ENCODE peak calls at places on chromosomes 7 and 10, in nine cellular contexts. B is HCT116; E is brain microvascular endothelial cell; I is ascending aorta; J is body of pancreas; X is GM23248; Y is stomach; S is CD8-positive, alpha-beta memory T cell; H is cardiac muscle cell. G is an unnamed sample.

GRCh38 chr10:133257489-133258065 is 19.1 kb downstream of the ADAM8 start:
- DNase-seq in H (peak; percentile 50), Y (peak; percentile 86), I (no peak), J (peak; percentile 85), S (no peak), B (no peak), X (peak; percentile 29), E (no peak), G (peak; percentile 74)

GRCh38 chr7:156480671-156481070 is 159.9 kb upstream of the RNF32 start:
- DNase-seq in X (no peak), J (no peak), E (no peak), B (no peak), H (no peak), I (no peak), S (no peak), Y (no peak), G (no peak)

GRCh38 chr7:55366461-55367138 is 1.5 kb downstream of the LANCL2 start:
- DNase-seq in X (peak; percentile 30), Y (no peak), H (peak; percentile 18), J (no peak), I (no peak), E (no peak), S (no peak), B (no peak), G (no peak)

GRCh38 chr7:10122573-10123100 is 851.0 kb upstream of the PHF14 start:
- DNase-seq in S (no peak), I (no peak), H (peak; percentile 6), E (no peak), J (no peak), Y (no peak), X (no peak), B (no peak), G (peak; percentile 17)

GRCh38 chr10:29532256-29532878 is 102.4 kb downstream of the SVIL start:
- DNase-seq in H (no peak), S (no peak), I (no peak), Y (no peak), B (no peak), E (no peak), J (no peak), X (no peak), G (no peak)

GRCh38 chr7:69633122-69633892 is 35.0 kb downstream of the AUTS2 start:
- DNase-seq in S (no peak), X (no peak), Y (no peak), H (peak; percentile 65), I (no peak), E (no peak), B (no peak), J (no peak), G (no peak)

GRCh38 chr7:83119496-83119895 is 43.2 kb downstream of the PCLO start:
- DNase-seq in X (peak; percentile 3), I (no peak), J (no peak), E (no peak), B (no peak), Y (no peak), S (no peak), H (no peak), G (no peak)

GRCh38 chr7:92460109-92460508 is 12.8 kb downstream of the GATAD1 start:
- DNase-seq in H (no peak), X (no peak), Y (no peak), E (no peak), I (no peak), B (no peak), J (no peak), S (no peak), G (no peak)

GRCh38 chr10:88582806-88583583 is at the start of gene RNLS:
- DNase-seq in H (peak; percentile 77), J (peak; percentile 80), B (no peak), E (peak; percentile 19), S (peak; percentile 67), Y (peak; percentile 51), X (peak; percentile 73), I (no peak), G (peak; percentile 76)

GRCh38 chr7:3162286-3162685 is 118.6 kb upstream of the CARD11 start:
- DNase-seq in Y (no peak), B (no peak), I (no peak), X (no peak), S (no peak), E (peak; percentile 18), H (peak; percentile 44), J (no peak), G (no peak)

GRCh38 chr7:13028731-13029099 is 341.3 kb downstream of the ARL4A start:
- DNase-seq in Y (no peak), I (no peak), X (no peak), S (no peak), E (no peak), J (no peak), B (no peak), H (no peak), G (no peak)

GRCh38 chr10:91088300-91089140 is 131.9 kb upstream of the PCGF5 start:
- DNase-seq in B (peak; percentile 1), H (peak; percentile 45), X (peak; percentile 42), Y (no peak), S (peak; percentile 29), J (no peak), I (no peak), E (peak; percentile 12), G (no peak)

GRCh38 chr10:44715081-44715480 is 196.1 kb upstream of the TMEM72 start:
- DNase-seq in H (no peak), J (no peak), S (no peak), E (peak; percentile 53), X (peak; percentile 83), B (no peak), I (no peak), Y (no peak), G (no peak)

GRCh38 chr10:85026878-85027467 is 698.6 kb downstream of the CCSER2 start:
- DNase-seq in H (no peak), I (no peak), J (no peak), S (no peak), X (no peak), Y (no peak), E (no peak), B (no peak), G (no peak)

GRCh38 chr10:59177031-59177861 is 803 bp downstream of the PHYHIPL start:
- DNase-seq in E (peak; percentile 88), J (peak; percentile 66), B (no peak), X (peak; percentile 91), S (no peak), Y (no peak), H (peak; percentile 83), I (no peak), G (no peak)

GRCh38 chr7:132380065-132380464 is 196.2 kb downstream of the PLXNA4 start:
- DNase-seq in H (peak; percentile 98), Y (no peak), J (peak; percentile 21), I (no peak), B (no peak), X (no peak), S (no peak), E (no peak), G (peak; percentile 42)

GRCh38 chr7:78510580-78511188 is 712.1 kb downstream of the PHTF2 start:
- DNase-seq in I (no peak), J (peak; percentile 53), X (peak; percentile 80), E (peak; percentile 27), H (peak; percentile 62), Y (peak; percentile 32), S (no peak), B (peak; percentile 8), G (no peak)

DNA sequence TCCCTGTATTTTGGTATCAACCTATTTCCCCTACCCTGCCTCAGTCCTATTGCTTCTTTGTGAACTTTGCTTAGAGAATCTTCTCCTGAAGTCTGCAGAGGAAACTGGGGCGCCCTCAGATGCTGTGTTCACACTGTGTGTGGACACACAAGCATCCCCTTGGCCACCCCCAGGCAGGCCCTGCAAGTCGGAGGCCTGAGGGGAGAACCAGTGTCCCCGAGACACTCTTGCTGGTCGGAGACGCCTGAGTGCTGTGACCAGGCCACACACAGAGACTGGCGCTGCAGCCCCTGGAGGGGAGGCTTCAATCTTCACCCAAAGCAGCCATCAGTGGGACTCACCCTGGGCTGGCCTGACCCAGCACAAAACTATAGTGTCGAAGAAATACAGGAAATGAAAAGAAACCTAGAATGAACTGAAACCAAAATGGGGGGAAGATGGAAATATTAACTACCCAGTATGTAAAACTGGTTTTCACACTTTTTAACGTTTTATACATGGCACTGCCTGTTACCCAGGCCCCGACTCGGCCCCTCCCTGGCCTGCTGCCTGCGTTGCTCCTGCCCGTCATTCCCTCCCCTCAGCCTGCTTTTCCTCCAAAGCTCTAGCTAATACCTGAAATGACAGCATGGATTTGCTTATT is 48.4 kb upstream of the FAM20C start:
- DNase-seq in I (no peak), S (no peak), J (no peak), B (no peak), Y (no peak), X (no peak), E (no peak), H (no peak), G (no peak)
- H3K27ac ChIP-seq in I (peak overlapping the region; percentile 73), S (no peak overlapping the region), J (peak overlapping the region; percentile 77), B (no peak overlapping the region), Y (peak overlapping the region; percentile 81), X (no peak overlapping the region), E (no peak overlapping the region), H (no peak overlapping the region), G (no peak overlapping the region)

GRCh38 chr10:97977673-97978072 is 52.7 kb downstream of the CRTAC1 start:
- DNase-seq in J (no peak), B (no peak), S (no peak), I (no peak), H (no peak), X (no peak), E (no peak), Y (no peak), G (no peak)
- H3K27me3 ChIP-seq in J (no peaks in the 10 kb centered on the region), B (peaks cover 97% of the 10 kb centered on the region), S (peaks cover 22% of the 10 kb centered on the region), I (peaks cover 4% of the 10 kb centered on the region), H (peaks cover 99% of the 10 kb centered on the region), X (peaks cover 48% of the 10 kb centered on the region), E (peaks cover 21% of the 10 kb centered on the region), Y (peaks cover 5% of the 10 kb centered on the region), G (peaks cover 100% of the 10 kb centered on the region)

DNA sequence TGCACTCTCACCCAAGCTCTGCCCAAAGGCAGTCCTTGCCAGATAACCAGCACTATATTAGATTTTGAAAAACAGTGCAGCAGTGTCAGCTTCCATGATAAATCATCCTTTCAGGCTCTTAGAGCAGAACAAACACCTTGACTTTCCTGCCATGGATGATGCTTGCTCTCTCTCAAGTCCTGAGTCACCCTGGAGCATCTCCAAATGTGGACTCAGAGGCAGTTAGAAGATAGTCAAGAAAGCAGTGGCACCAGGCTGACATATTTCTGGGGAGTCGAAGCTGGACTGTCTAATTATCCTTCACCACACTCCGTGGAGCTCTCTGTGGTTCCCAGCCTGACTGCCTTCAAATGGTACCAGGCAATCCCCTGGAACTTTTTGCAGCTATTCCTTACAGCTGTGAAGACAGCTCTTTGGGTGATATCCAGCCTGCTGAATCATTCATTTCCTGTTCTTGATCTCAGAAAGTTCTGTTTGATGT is 234.1 kb downstream of the C7orf25 start:
- DNase-seq in B (no peak), S (no peak), I (no peak), X (peak; percentile 94), J (no peak), E (peak; percentile 79), H (peak; percentile 92), Y (no peak), G (no peak)
- H3K27ac ChIP-seq in B (no peak overlapping the region), S (no peak overlapping the region), I (no peak overlapping the region), X (peak overlapping the region; percentile 51), J (no peak overlapping the region), E (peak overlapping the region; percentile 58), H (no peak overlapping the region), Y (peak overlapping the region; percentile 60), G (peak overlapping the region; percentile 30)

GRCh38 chr10:78696791-78697420 is 371.9 kb upstream of the ZMIZ1 start:
- DNase-seq in E (no peak), I (no peak), S (no peak), B (no peak), H (no peak), J (peak; percentile 41), X (no peak), Y (no peak), G (no peak)
- H3K27me3 ChIP-seq in E (no peaks in the 10 kb centered on the region), I (no peaks in the 10 kb centered on the region), S (no peaks in the 10 kb centered on the region), B (no peaks in the 10 kb centered on the region), H (no peaks in the 10 kb centered on the region), J (no peaks in the 10 kb centered on the region), X (no peaks in the 10 kb centered on the region), Y (no peaks in the 10 kb centered on the region), G (no peaks in the 10 kb centered on the region)

G was measured in left ventricle myocardium inferior.